ENCODE peak calls at places on chromosomes 6 and 20, in six cellular contexts. U is GM23338, Y is uterus, J is neural progenitor cell, S is OCI-LY7, K is A549. D is an unnamed sample.

GRCh38 chr6:152091851-152092341 is 284.4 kb downstream of the ESR1 start:
- DNase-seq in J (no peak), U (no peak), Y (no peak), S (no peak), K (peak), D (no peak)

GRCh38 chr6:11744753-11745152 is 33.9 kb downstream of the ADTRP start:
- DNase-seq in Y (peak), J (no peak), U (no peak), K (no peak), S (no peak), D (peak)

GRCh38 chr6:150267686-150268561 is 100.9 kb upstream of the IYD start:
- DNase-seq in K (no peak), U (peak), J (no peak), Y (no peak), S (no peak), D (no peak)

GRCh38 chr20:25046181-25046641 is 11.7 kb downstream of the ACSS1 start:
- DNase-seq in J (no peak), K (no peak), Y (no peak), S (no peak), U (no peak), D (no peak)

GRCh38 chr6:111256646-111257045 is 169.3 kb downstream of the SLC16A10 start:
- DNase-seq in K (peak), U (no peak), J (no peak), S (no peak), Y (no peak), D (no peak)

GRCh38 chr6:16257999-16258708 is 19.8 kb downstream of the GMPR start:
- DNase-seq in S (no peak), U (peak), J (no peak), K (no peak), Y (peak), D (peak)

GRCh38 chr6:124193132-124193531 is 389.5 kb downstream of the NKAIN2 start:
- DNase-seq in U (no peak), Y (no peak), S (no peak), K (no peak), J (no peak), D (no peak)

GRCh38 chr20:20821496-20822260 is 109.2 kb upstream of the RALGAPA2 start:
- DNase-seq in Y (no peak), U (peak), J (peak), K (no peak), S (no peak), D (no peak)

GRCh38 chr20:58717278-58718091 is 24.9 kb downstream of the NPEPL1 start:
- DNase-seq in K (no peak), J (no peak), U (no peak), S (no peak), Y (peak), D (no peak)

GRCh38 chr6:113588646-113589045 is 268.5 kb upstream of the MARCKS start:
- DNase-seq in S (no peak), J (no peak), K (no peak), U (no peak), Y (no peak), D (no peak)

GRCh38 chr6:166449641-166450040 is 66.9 kb upstream of the MPC1 start:
- DNase-seq in J (no peak), Y (no peak), K (no peak), S (no peak), U (no peak), D (no peak)

GRCh38 chr20:54477556-54477955 is 2.2 kb downstream of the DOK5 start:
- DNase-seq in J (no peak), K (no peak), S (no peak), U (no peak), Y (no peak), D (no peak)

GRCh38 chr6:53282741-53283140 is 66.0 kb downstream of the ELOVL5 start:
- DNase-seq in S (no peak), U (no peak), J (no peak), K (no peak), Y (no peak), D (no peak)
- H3K27ac ChIP-seq in S (no peak), U (no peak), J (no peak), K (no peak), Y (peak), D (peak)

GRCh38 chr6:135250751-135251356 is 69.7 kb downstream of the MYB start:
- DNase-seq in S (no peak), U (peak), J (peak), K (no peak), Y (no peak), D (no peak)
- H3K27ac ChIP-seq in S (no peak), U (peak), J (peak), K (no peak), Y (no peak), D (no peak)

GRCh38 chr20:10961651-10962288 is 288.0 kb upstream of the JAG1 start:
- DNase-seq in U (no peak), K (peak), J (no peak), Y (no peak), S (no peak), D (no peak)
- H3K27ac ChIP-seq in U (no peak), K (peak), J (no peak), Y (no peak), S (no peak), D (no peak)

DNA sequence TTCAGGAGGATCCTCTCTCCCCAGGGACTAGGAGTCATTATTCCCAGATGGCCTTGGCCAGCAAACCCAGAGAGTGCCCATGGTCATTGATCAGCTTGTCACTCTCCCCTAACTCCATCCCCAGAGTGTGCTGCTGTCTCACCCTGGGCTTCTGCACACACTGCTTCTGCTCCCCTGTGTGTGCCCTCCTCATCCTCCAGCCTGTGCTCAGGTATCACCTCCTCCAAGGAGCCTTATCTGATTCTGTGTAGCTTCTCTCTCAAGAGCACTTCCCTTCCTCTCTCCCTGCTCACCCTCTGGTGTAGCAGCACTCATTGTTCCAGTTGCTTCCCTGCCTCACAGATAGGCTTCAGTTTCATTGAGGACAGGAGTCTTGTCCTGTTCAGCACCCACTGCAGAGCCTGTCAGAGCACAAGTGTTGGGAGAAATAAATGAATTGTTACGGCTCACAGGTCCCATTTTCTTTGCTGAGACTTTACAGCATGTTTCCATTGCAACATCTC is 102.4 kb downstream of the JAG1 start:
- DNase-seq in U (no peak), J (no peak), S (no peak), K (no peak), Y (no peak), D (no peak)
- H3K27ac ChIP-seq in U (no peak), J (no peak), S (no peak), K (no peak), Y (no peak), D (no peak)

DNA sequence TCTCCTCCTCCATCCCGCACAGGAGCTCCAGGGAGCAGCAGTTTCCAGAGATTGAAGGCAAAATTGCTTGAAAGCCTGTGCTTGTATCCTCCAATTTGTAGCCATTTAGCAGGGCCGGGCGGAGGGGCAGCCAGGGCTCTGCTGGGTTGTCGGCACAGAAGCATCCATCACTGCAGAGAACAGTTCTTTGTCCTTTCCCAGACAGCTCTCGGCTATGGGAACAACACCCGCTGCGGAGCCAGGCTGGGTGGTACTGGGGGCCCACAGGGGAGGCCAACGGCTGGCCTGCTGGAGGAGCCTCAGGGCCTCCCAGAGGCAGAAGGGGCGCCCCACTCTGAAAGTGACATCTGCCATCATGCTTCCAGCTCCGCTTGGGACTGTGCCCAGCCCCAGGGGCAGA is 7.8 kb downstream of the HRH3 start:
- DNase-seq in K (no peak), U (no peak), S (no peak), Y (no peak), J (no peak), D (no peak)
- H3K27ac ChIP-seq in K (no peak), U (no peak), S (no peak), Y (no peak), J (no peak), D (no peak)

GRCh38 chr20:18856873-18857272 is 43.3 kb downstream of the SCP2D1 start:
- DNase-seq in Y (no peak), J (peak), K (no peak), S (no peak), U (peak), D (no peak)
- H3K27ac ChIP-seq in Y (no peak), J (no peak), K (no peak), S (no peak), U (no peak), D (no peak)

DNA sequence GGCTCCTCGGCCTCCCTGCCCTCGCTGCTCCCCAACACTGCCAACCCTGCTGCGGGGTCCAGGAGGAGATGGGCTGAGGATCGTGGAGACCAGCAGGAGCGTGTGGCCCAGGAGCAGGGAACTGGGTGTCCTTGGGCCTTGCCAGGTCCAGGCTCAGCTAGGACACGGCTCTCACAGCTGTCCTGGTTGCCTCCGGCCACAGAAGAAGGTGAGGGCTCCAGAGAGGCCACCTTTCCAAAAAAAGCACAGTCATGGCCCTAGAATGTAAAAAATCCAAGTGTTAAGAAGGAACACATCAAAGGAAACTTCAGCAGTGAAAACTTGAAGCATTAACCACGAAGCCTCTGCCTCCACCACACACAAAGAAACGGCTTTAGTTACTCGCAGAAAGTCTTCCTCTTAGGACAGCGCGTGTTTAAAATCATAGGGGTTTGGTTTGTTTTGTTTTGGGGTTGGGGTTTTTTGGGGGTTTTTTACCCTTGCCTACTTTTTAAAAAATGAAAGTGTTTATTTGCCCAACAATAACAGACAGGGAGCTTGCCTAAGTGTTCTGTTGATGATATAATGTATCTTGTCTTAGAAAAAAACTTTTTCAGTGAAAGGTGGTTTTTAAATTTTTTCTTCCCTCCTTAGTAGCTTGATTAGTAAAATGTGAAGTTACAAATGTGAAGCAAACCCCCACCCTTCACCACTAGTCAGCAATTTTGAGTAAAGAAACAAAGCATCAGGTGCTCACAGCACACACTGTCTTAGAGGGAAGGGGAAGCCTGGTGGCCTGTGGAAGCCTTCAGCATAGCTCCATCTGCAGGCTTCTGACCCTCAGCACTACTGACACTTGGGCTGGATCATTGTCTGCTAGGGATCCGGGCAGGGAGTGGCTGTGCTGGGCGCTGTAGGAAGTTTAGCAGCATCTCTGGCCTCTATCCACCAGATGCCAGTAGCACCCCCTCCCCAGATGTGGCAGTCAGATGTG is 60.0 kb downstream of the PTPN1 start:
- DNase-seq in S (peak), Y (no peak), K (peak), U (peak), J (peak), D (no peak)
- H3K27ac ChIP-seq in S (no peak), Y (no peak), K (no peak), U (peak), J (no peak), D (no peak)

GRCh38 chr6:106637051-106637717 is 7.8 kb downstream of the QRSL1 start:
- DNase-seq in Y (no peak), S (peak), J (no peak), U (no peak), K (no peak), D (no peak)

GRCh38 chr6:106631356-106631755 is 2.0 kb downstream of the QRSL1 start:
- DNase-seq in S (no peak), Y (no peak), J (no peak), U (no peak), K (no peak), D (no peak)

GRCh38 chr6:106637718-106638341 is 8.5 kb downstream of the QRSL1 start:
- DNase-seq in U (no peak), S (peak), Y (no peak), J (no peak), K (no peak), D (no peak)

GRCh38 chr6:106630366-106630765 is 988 bp downstream of the QRSL1 start:
- DNase-seq in S (peak), K (peak), Y (no peak), J (no peak), U (no peak), D (no peak)

GRCh38 chr6:106634565-106634964 is 5.2 kb downstream of the QRSL1 start:
- DNase-seq in J (no peak), U (no peak), S (no peak), Y (no peak), K (no peak), D (no peak)
- H3K27ac ChIP-seq in J (no peak), U (no peak), S (peak), Y (no peak), K (no peak), D (no peak)

GRCh38 chr20:63005240-63005861 is 1.4 kb downstream of the BHLHE23 start:
- DNase-seq in Y (no peak), S (no peak), K (no peak), U (peak), J (peak), D (no peak)
- H3K27ac ChIP-seq in Y (no peak), S (no peak), K (no peak), U (no peak), J (no peak), D (no peak)

GRCh38 chr6:148885154-148885870 is 138.5 kb downstream of the UST start:
- DNase-seq in Y (no peak), J (no peak), U (no peak), S (no peak), K (no peak), D (no peak)
- H3K27ac ChIP-seq in Y (no peak), J (peak), U (peak), S (no peak), K (no peak), D (no peak)